ENCODE peak calls at places on chromosomes 7 and 10, in nine cellular contexts. One of them, this sample, is unnamed.

GRCh38 chr10:102432162-102432950 is at the start of gene CUEDC2:
- DNase-seq in Panc1: peak
- DNase-seq in neural crest cell: peak
- DNase-seq in adrenal gland: peak
- DNase-seq in Caco-2: peak
- DNase-seq in psoas muscle: peak
- DNase-seq in WERI-Rb-1: peak
- DNase-seq in AG09319: peak
- DNase-seq in pancreas: peak
- DNase-seq in this sample: peak

GRCh38 chr10:80278480-80278879 is 11.0 kb downstream of the MAT1A start:
- DNase-seq in Panc1: no peak
- DNase-seq in neural crest cell: no peak
- DNase-seq in adrenal gland: no peak
- DNase-seq in Caco-2: no peak
- DNase-seq in psoas muscle: no peak
- DNase-seq in WERI-Rb-1: no peak
- DNase-seq in AG09319: no peak
- DNase-seq in pancreas: no peak
- DNase-seq in this sample: no peak

GRCh38 chr10:117353700-117354099 is 21.5 kb downstream of the PDZD8 start:
- DNase-seq in Panc1: no peak
- DNase-seq in neural crest cell: no peak
- DNase-seq in adrenal gland: no peak
- DNase-seq in Caco-2: no peak
- DNase-seq in psoas muscle: no peak
- DNase-seq in WERI-Rb-1: no peak
- DNase-seq in AG09319: no peak
- DNase-seq in pancreas: no peak
- DNase-seq in this sample: no peak

GRCh38 chr7:112411186-112411795 is 39.0 kb upstream of the IFRD1 start:
- DNase-seq in Panc1: no peak
- DNase-seq in neural crest cell: no peak
- DNase-seq in adrenal gland: peak
- DNase-seq in Caco-2: peak
- DNase-seq in psoas muscle: no peak
- DNase-seq in WERI-Rb-1: peak
- DNase-seq in AG09319: no peak
- DNase-seq in pancreas: no peak
- DNase-seq in this sample: no peak

GRCh38 chr7:104552102-104552501 is 223.7 kb downstream of the LHFPL3 start:
- DNase-seq in Panc1: no peak
- DNase-seq in neural crest cell: peak
- DNase-seq in adrenal gland: peak
- DNase-seq in Caco-2: peak
- DNase-seq in psoas muscle: no peak
- DNase-seq in WERI-Rb-1: no peak
- DNase-seq in AG09319: no peak
- DNase-seq in pancreas: peak
- DNase-seq in this sample: peak

GRCh38 chr7:107563761-107564552 is at the start of the genes COG5 and DUS4L:
- DNase-seq in Panc1: no peak
- DNase-seq in neural crest cell: peak
- DNase-seq in adrenal gland: peak
- DNase-seq in Caco-2: peak
- DNase-seq in psoas muscle: peak
- DNase-seq in WERI-Rb-1: peak
- DNase-seq in AG09319: no peak
- DNase-seq in pancreas: peak
- DNase-seq in this sample: peak

GRCh38 chr7:8217200-8218068 is 44.5 kb downstream of the ICA1 start:
- DNase-seq in Panc1: peak
- DNase-seq in neural crest cell: peak
- DNase-seq in adrenal gland: peak
- DNase-seq in Caco-2: peak
- DNase-seq in psoas muscle: no peak
- DNase-seq in WERI-Rb-1: no peak
- DNase-seq in AG09319: peak
- DNase-seq in pancreas: no peak
- DNase-seq in this sample: peak

GRCh38 chr10:27319752-27320561 is 79.4 kb upstream of the ACBD5 start:
- DNase-seq in Panc1: no peak
- DNase-seq in neural crest cell: no peak
- DNase-seq in adrenal gland: peak
- DNase-seq in Caco-2: peak
- DNase-seq in psoas muscle: peak
- DNase-seq in WERI-Rb-1: no peak
- DNase-seq in AG09319: peak
- DNase-seq in pancreas: peak
- DNase-seq in this sample: peak

GRCh38 chr10:130354555-130354954 is 218.4 kb downstream of the GLRX3 start:
- DNase-seq in Panc1: no peak
- DNase-seq in neural crest cell: no peak
- DNase-seq in adrenal gland: no peak
- DNase-seq in Caco-2: no peak
- DNase-seq in psoas muscle: no peak
- DNase-seq in WERI-Rb-1: no peak
- DNase-seq in AG09319: no peak
- DNase-seq in pancreas: no peak
- DNase-seq in this sample: no peak

DNA sequence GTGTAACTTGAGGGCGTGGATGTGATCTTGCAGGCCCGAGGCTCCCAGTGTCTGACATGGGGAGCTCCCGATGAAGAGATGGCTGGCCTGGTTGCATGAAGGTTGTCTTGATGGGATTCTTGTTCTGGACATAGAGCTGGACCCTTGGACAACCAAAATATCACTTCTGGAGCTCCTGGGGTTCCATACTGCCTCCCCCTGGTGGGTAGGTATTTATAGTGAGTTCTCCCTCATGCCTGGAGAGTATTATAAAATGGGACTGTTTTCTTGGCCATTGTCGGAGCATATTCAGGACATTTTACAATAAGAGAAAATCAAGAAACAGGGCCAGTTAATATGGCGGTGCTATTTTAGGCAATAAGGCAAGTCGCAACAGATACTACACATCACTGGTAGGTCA is 32.6 kb upstream of the GIMAP8 start:
- DNase-seq in Panc1: no peak
- DNase-seq in neural crest cell: no peak
- DNase-seq in adrenal gland: no peak
- DNase-seq in Caco-2: no peak
- DNase-seq in psoas muscle: no peak
- DNase-seq in WERI-Rb-1: no peak
- DNase-seq in AG09319: no peak
- DNase-seq in pancreas: no peak
- DNase-seq in this sample: no peak
- TF ChIP-seq CTCF in Panc1: no peak
- TF ChIP-seq CTCF in neural crest cell: no peak
- TF ChIP-seq CTCF in adrenal gland: no peak
- TF ChIP-seq CTCF in Caco-2: no peak
- TF ChIP-seq CTCF in psoas muscle: no peak
- TF ChIP-seq CTCF in WERI-Rb-1: peak
- TF ChIP-seq CTCF in AG09319: no peak
- TF ChIP-seq CTCF in pancreas: no peak
- TF ChIP-seq CTCF in this sample: peak

GRCh38 chr7:152857272-152857671 is 97.7 kb downstream of the ACTR3B start:
- DNase-seq in Panc1: no peak
- DNase-seq in neural crest cell: no peak
- DNase-seq in adrenal gland: no peak
- DNase-seq in Caco-2: no peak
- DNase-seq in psoas muscle: no peak
- DNase-seq in WERI-Rb-1: no peak
- DNase-seq in AG09319: no peak
- DNase-seq in pancreas: no peak
- DNase-seq in this sample: no peak

GRCh38 chr7:152860302-152860701 is 100.8 kb downstream of the ACTR3B start:
- DNase-seq in Panc1: no peak
- DNase-seq in neural crest cell: no peak
- DNase-seq in adrenal gland: no peak
- DNase-seq in Caco-2: no peak
- DNase-seq in psoas muscle: no peak
- DNase-seq in WERI-Rb-1: no peak
- DNase-seq in AG09319: no peak
- DNase-seq in pancreas: no peak
- DNase-seq in this sample: no peak

GRCh38 chr7:152859781-152860191 is 100.2 kb downstream of the ACTR3B start:
- DNase-seq in Panc1: no peak
- DNase-seq in neural crest cell: no peak
- DNase-seq in adrenal gland: no peak
- DNase-seq in Caco-2: peak
- DNase-seq in psoas muscle: no peak
- DNase-seq in WERI-Rb-1: peak
- DNase-seq in AG09319: no peak
- DNase-seq in pancreas: no peak
- DNase-seq in this sample: no peak

GRCh38 chr7:152856351-152856750 is 96.8 kb downstream of the ACTR3B start:
- DNase-seq in Panc1: no peak
- DNase-seq in neural crest cell: no peak
- DNase-seq in adrenal gland: no peak
- DNase-seq in Caco-2: no peak
- DNase-seq in psoas muscle: no peak
- DNase-seq in WERI-Rb-1: no peak
- DNase-seq in AG09319: no peak
- DNase-seq in pancreas: no peak
- DNase-seq in this sample: no peak

GRCh38 chr7:152858761-152859160 is 99.2 kb downstream of the ACTR3B start:
- DNase-seq in Panc1: no peak
- DNase-seq in neural crest cell: no peak
- DNase-seq in adrenal gland: no peak
- DNase-seq in Caco-2: no peak
- DNase-seq in psoas muscle: no peak
- DNase-seq in WERI-Rb-1: no peak
- DNase-seq in AG09319: no peak
- DNase-seq in pancreas: no peak
- DNase-seq in this sample: no peak
- TF ChIP-seq CTCF in Panc1: no peak
- TF ChIP-seq CTCF in neural crest cell: no peak
- TF ChIP-seq CTCF in adrenal gland: no peak
- TF ChIP-seq CTCF in Caco-2: no peak
- TF ChIP-seq CTCF in psoas muscle: no peak
- TF ChIP-seq CTCF in WERI-Rb-1: no peak
- TF ChIP-seq CTCF in AG09319: no peak
- TF ChIP-seq CTCF in pancreas: no peak
- TF ChIP-seq CTCF in this sample: no peak

DNA sequence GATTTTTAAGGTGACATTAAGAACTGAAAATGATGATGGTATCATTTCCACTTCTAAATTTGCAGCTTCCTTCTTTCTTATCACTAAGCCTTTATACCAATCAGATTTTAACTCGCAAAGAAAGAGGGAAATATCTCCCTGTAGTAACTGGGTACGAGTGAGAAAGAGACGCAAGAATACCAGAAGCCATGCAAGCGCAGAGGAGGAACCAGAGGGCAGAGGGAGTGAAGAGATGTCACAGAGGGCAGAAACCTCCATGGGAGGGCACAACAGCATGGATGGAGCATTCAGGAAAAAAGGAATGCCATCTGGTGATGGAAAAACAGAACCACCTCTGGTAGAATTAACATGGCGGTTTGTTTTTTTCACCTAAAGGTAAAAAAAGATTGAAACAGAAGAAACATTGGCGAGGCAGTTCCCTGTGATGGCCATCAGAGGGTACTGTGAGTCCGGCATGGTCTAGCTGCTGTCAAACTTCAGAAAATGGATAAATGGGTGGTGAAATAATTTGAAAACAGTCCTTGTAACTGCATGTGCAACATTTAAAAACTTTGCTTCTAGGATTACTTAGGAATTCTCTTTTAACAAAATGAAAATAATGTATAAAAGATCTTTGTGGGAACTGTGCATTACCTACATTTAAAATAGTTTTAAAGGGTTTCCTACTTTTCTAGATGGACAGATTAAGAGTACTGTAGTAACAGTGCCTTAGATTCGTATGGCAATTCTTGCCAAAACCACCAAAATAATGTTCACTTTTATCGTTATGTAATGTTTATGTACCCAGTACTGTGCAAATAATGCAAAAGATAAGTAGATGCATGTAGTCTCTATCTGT is 91.8 kb downstream of the ARHGAP12 start:
- DNase-seq in Panc1: peak
- DNase-seq in neural crest cell: no peak
- DNase-seq in adrenal gland: peak
- DNase-seq in Caco-2: peak
- DNase-seq in psoas muscle: no peak
- DNase-seq in WERI-Rb-1: peak
- DNase-seq in AG09319: no peak
- DNase-seq in pancreas: no peak
- DNase-seq in this sample: peak
- TF ChIP-seq CTCF in Panc1: peak
- TF ChIP-seq CTCF in neural crest cell: peak
- TF ChIP-seq CTCF in adrenal gland: peak
- TF ChIP-seq CTCF in Caco-2: peak
- TF ChIP-seq CTCF in psoas muscle: peak
- TF ChIP-seq CTCF in WERI-Rb-1: peak
- TF ChIP-seq CTCF in AG09319: peak
- TF ChIP-seq CTCF in pancreas: peak
- TF ChIP-seq CTCF in this sample: peak

DNA sequence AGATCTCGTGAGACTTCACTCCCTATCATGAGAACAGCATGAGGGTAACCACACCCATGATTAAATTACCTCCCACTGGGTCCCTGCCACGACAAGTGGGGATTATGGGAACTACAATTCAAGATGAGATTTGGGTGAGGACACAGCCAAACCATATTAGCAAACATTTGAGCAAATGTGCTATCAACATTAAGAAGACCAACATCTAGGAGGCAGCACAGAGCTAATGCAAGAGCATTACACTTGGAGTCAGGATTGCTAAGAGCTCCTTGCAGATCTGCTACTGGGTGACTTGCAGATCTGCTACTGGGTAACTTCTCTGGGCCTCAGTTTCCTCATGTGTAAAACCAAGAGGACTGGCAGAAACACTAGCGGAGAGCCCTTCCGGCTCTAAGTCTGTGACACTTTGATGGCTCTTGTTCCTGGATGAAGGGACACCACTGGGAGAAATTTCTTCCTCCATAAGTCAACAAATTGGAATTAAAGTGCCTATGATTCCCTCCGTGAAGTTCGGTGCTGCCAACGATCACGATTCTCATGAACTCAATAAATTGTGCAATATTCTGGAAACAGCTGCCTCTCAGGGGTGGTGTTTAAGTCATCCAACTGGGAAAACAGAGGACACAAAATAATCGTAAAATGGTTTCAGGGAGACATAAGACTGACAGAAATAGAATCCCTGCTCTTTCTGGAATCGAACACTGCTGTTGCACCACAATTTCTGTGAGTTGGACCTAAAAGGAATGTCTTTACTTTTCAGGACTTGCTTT is 115.8 kb upstream of the ITGB1 start:
- DNase-seq in Panc1: no peak
- DNase-seq in neural crest cell: no peak
- DNase-seq in adrenal gland: no peak
- DNase-seq in Caco-2: no peak
- DNase-seq in psoas muscle: no peak
- DNase-seq in WERI-Rb-1: no peak
- DNase-seq in AG09319: no peak
- DNase-seq in pancreas: no peak
- DNase-seq in this sample: no peak
- TF ChIP-seq CTCF in Panc1: peak
- TF ChIP-seq CTCF in neural crest cell: no peak
- TF ChIP-seq CTCF in adrenal gland: no peak
- TF ChIP-seq CTCF in Caco-2: no peak
- TF ChIP-seq CTCF in psoas muscle: no peak
- TF ChIP-seq CTCF in WERI-Rb-1: peak
- TF ChIP-seq CTCF in AG09319: no peak
- TF ChIP-seq CTCF in pancreas: no peak
- TF ChIP-seq CTCF in this sample: no peak